ENCODE peak calls at places on chromosomes 5 and 9, in eight cellular contexts. One of them, this sample, is unnamed.

GRCh38 chr5:6525422-6525821 is 76.8 kb downstream of the UBE2QL1 start:
- DNase-seq in effector memory CD8-positive, alpha-beta T cell: no peak
- DNase-seq in adipocyte: no peak
- DNase-seq in CD4-positive, CD25-positive, alpha-beta regulatory T cell: no peak
- DNase-seq in colonic mucosa: no peak
- DNase-seq in Caki2: no peak
- DNase-seq in sigmoid colon: no peak
- DNase-seq in GM20000: peak
- DNase-seq in this sample: no peak

GRCh38 chr5:167888395-167888794 is 403.1 kb upstream of the WWC1 start:
- DNase-seq in sigmoid colon: no peak
- DNase-seq in Caki2: no peak
- DNase-seq in effector memory CD8-positive, alpha-beta T cell: no peak
- DNase-seq in CD4-positive, CD25-positive, alpha-beta regulatory T cell: no peak
- DNase-seq in adipocyte: no peak
- DNase-seq in colonic mucosa: no peak
- DNase-seq in GM20000: no peak
- DNase-seq in this sample: no peak

GRCh38 chr9:82540175-82540574 is 522.8 kb downstream of the RASEF start:
- DNase-seq in Caki2: no peak
- DNase-seq in CD4-positive, CD25-positive, alpha-beta regulatory T cell: no peak
- DNase-seq in adipocyte: no peak
- DNase-seq in colonic mucosa: no peak
- DNase-seq in sigmoid colon: no peak
- DNase-seq in GM20000: no peak
- DNase-seq in effector memory CD8-positive, alpha-beta T cell: no peak
- DNase-seq in this sample: no peak

GRCh38 chr9:100167912-100168775 is 69.1 kb downstream of the INVS start:
- DNase-seq in sigmoid colon: no peak
- DNase-seq in GM20000: no peak
- DNase-seq in adipocyte: peak
- DNase-seq in effector memory CD8-positive, alpha-beta T cell: no peak
- DNase-seq in CD4-positive, CD25-positive, alpha-beta regulatory T cell: no peak
- DNase-seq in Caki2: no peak
- DNase-seq in colonic mucosa: no peak
- DNase-seq in this sample: no peak

GRCh38 chr5:607541-608285 is 4.4 kb upstream of the CEP72 start:
- DNase-seq in sigmoid colon: peak
- DNase-seq in colonic mucosa: no peak
- DNase-seq in GM20000: peak
- DNase-seq in effector memory CD8-positive, alpha-beta T cell: no peak
- DNase-seq in Caki2: no peak
- DNase-seq in adipocyte: no peak
- DNase-seq in CD4-positive, CD25-positive, alpha-beta regulatory T cell: no peak
- DNase-seq in this sample: no peak

GRCh38 chr5:125269926-125270325 is 523.5 kb upstream of the ZNF608 start:
- DNase-seq in CD4-positive, CD25-positive, alpha-beta regulatory T cell: no peak
- DNase-seq in Caki2: no peak
- DNase-seq in GM20000: no peak
- DNase-seq in sigmoid colon: no peak
- DNase-seq in adipocyte: no peak
- DNase-seq in effector memory CD8-positive, alpha-beta T cell: no peak
- DNase-seq in colonic mucosa: no peak
- DNase-seq in this sample: no peak

GRCh38 chr9:33320568-33321261 is 30.4 kb downstream of the NFX1 start:
- DNase-seq in colonic mucosa: no peak
- DNase-seq in Caki2: peak
- DNase-seq in CD4-positive, CD25-positive, alpha-beta regulatory T cell: no peak
- DNase-seq in adipocyte: peak
- DNase-seq in effector memory CD8-positive, alpha-beta T cell: no peak
- DNase-seq in sigmoid colon: no peak
- DNase-seq in GM20000: no peak
- DNase-seq in this sample: no peak

GRCh38 chr5:206406-206805 is 11.5 kb downstream of the CCDC127 start:
- DNase-seq in CD4-positive, CD25-positive, alpha-beta regulatory T cell: no peak
- DNase-seq in colonic mucosa: no peak
- DNase-seq in sigmoid colon: no peak
- DNase-seq in GM20000: peak
- DNase-seq in Caki2: no peak
- DNase-seq in effector memory CD8-positive, alpha-beta T cell: no peak
- DNase-seq in adipocyte: no peak
- DNase-seq in this sample: no peak

GRCh38 chr9:124256517-124257069 is 1.2 kb upstream of the NEK6 start:
- DNase-seq in effector memory CD8-positive, alpha-beta T cell: no peak
- DNase-seq in sigmoid colon: peak
- DNase-seq in adipocyte: peak
- DNase-seq in CD4-positive, CD25-positive, alpha-beta regulatory T cell: no peak
- DNase-seq in colonic mucosa: no peak
- DNase-seq in GM20000: no peak
- DNase-seq in Caki2: peak
- DNase-seq in this sample: peak

GRCh38 chr5:147093138-147093537 is 141.7 kb upstream of the STK32A start:
- DNase-seq in colonic mucosa: no peak
- DNase-seq in Caki2: no peak
- DNase-seq in CD4-positive, CD25-positive, alpha-beta regulatory T cell: no peak
- DNase-seq in sigmoid colon: no peak
- DNase-seq in effector memory CD8-positive, alpha-beta T cell: no peak
- DNase-seq in adipocyte: peak
- DNase-seq in GM20000: no peak
- DNase-seq in this sample: no peak

GRCh38 chr5:31106742-31107546 is 86.5 kb upstream of the CDH6 start:
- DNase-seq in adipocyte: peak
- DNase-seq in CD4-positive, CD25-positive, alpha-beta regulatory T cell: no peak
- DNase-seq in colonic mucosa: no peak
- DNase-seq in sigmoid colon: no peak
- DNase-seq in effector memory CD8-positive, alpha-beta T cell: no peak
- DNase-seq in GM20000: no peak
- DNase-seq in Caki2: peak
- DNase-seq in this sample: no peak

GRCh38 chr5:93331864-93332263 is 249.2 kb downstream of the NR2F1-AS1 start:
- DNase-seq in GM20000: no peak
- DNase-seq in sigmoid colon: no peak
- DNase-seq in colonic mucosa: no peak
- DNase-seq in effector memory CD8-positive, alpha-beta T cell: no peak
- DNase-seq in CD4-positive, CD25-positive, alpha-beta regulatory T cell: no peak
- DNase-seq in Caki2: no peak
- DNase-seq in adipocyte: no peak
- DNase-seq in this sample: no peak

This sample was measured in SW480.